ENCODE peak calls at places on chromosomes 5 and 9, in eight cellular contexts. One of them, this sample, is unnamed.

GRCh38 chr5:68430282-68430681 is 214.7 kb downstream of the PIK3R1 start:
- DNase-seq in fibroblast of lung: no peak
- DNase-seq in IMR-90: no peak
- DNase-seq in dorsolateral prefrontal cortex: no peak
- DNase-seq in cardiac muscle cell: no peak
- DNase-seq in K562: no peak
- DNase-seq in lower lobe of right lung: no peak
- DNase-seq in HL-60: no peak
- DNase-seq in this sample: no peak

GRCh38 chr9:116605060-116605459 is 82.0 kb upstream of the TRIM32 start:
- DNase-seq in fibroblast of lung: no peak
- DNase-seq in IMR-90: no peak
- DNase-seq in dorsolateral prefrontal cortex: no peak
- DNase-seq in cardiac muscle cell: no peak
- DNase-seq in K562: no peak
- DNase-seq in lower lobe of right lung: no peak
- DNase-seq in HL-60: no peak
- DNase-seq in this sample: no peak

GRCh38 chr5:122909470-122910100 is 64.2 kb downstream of the SNX24 start:
- DNase-seq in fibroblast of lung: no peak
- DNase-seq in IMR-90: no peak
- DNase-seq in dorsolateral prefrontal cortex: no peak
- DNase-seq in cardiac muscle cell: peak; percentile 42
- DNase-seq in K562: no peak
- DNase-seq in lower lobe of right lung: no peak
- DNase-seq in HL-60: no peak
- DNase-seq in this sample: no peak

GRCh38 chr5:133398646-133399081 is 213.7 kb downstream of the FSTL4 start:
- DNase-seq in fibroblast of lung: no peak
- DNase-seq in IMR-90: no peak
- DNase-seq in dorsolateral prefrontal cortex: no peak
- DNase-seq in cardiac muscle cell: no peak
- DNase-seq in K562: no peak
- DNase-seq in lower lobe of right lung: no peak
- DNase-seq in HL-60: no peak
- DNase-seq in this sample: no peak

GRCh38 chr5:98570010-98570409 is 203.5 kb upstream of the RGMB start:
- DNase-seq in fibroblast of lung: peak; percentile 68
- DNase-seq in IMR-90: peak; percentile 82
- DNase-seq in dorsolateral prefrontal cortex: no peak
- DNase-seq in cardiac muscle cell: no peak
- DNase-seq in K562: no peak
- DNase-seq in lower lobe of right lung: no peak
- DNase-seq in HL-60: no peak
- DNase-seq in this sample: no peak

GRCh38 chr9:111853450-111853827 is 43.2 kb upstream of the UGCG start:
- DNase-seq in fibroblast of lung: no peak
- DNase-seq in IMR-90: no peak
- DNase-seq in dorsolateral prefrontal cortex: no peak
- DNase-seq in cardiac muscle cell: no peak
- DNase-seq in K562: no peak
- DNase-seq in lower lobe of right lung: no peak
- DNase-seq in HL-60: no peak
- DNase-seq in this sample: no peak

GRCh38 chr5:111083323-111083722 is 8.8 kb upstream of the WDR36 start:
- DNase-seq in fibroblast of lung: no peak
- DNase-seq in IMR-90: no peak
- DNase-seq in dorsolateral prefrontal cortex: no peak
- DNase-seq in cardiac muscle cell: no peak
- DNase-seq in K562: peak; percentile 38
- DNase-seq in lower lobe of right lung: no peak
- DNase-seq in HL-60: no peak
- DNase-seq in this sample: no peak

GRCh38 chr5:2752059-2752874 is 790 bp upstream of the IRX2 start:
- DNase-seq in fibroblast of lung: no peak
- DNase-seq in IMR-90: no peak
- DNase-seq in dorsolateral prefrontal cortex: no peak
- DNase-seq in cardiac muscle cell: no peak
- DNase-seq in K562: no peak
- DNase-seq in lower lobe of right lung: peak; percentile 86
- DNase-seq in HL-60: no peak
- DNase-seq in this sample: no peak

GRCh38 chr5:173886157-173886556 is 2.0 kb upstream of the CPEB4 start:
- DNase-seq in fibroblast of lung: no peak
- DNase-seq in IMR-90: no peak
- DNase-seq in dorsolateral prefrontal cortex: no peak
- DNase-seq in cardiac muscle cell: no peak
- DNase-seq in K562: no peak
- DNase-seq in lower lobe of right lung: no peak
- DNase-seq in HL-60: no peak
- DNase-seq in this sample: no peak

GRCh38 chr5:10789021-10789420 is 28.0 kb upstream of the DAP start:
- DNase-seq in fibroblast of lung: peak; percentile 88
- DNase-seq in IMR-90: peak; percentile 92
- DNase-seq in dorsolateral prefrontal cortex: peak; percentile 46
- DNase-seq in cardiac muscle cell: no peak
- DNase-seq in K562: peak; percentile 20
- DNase-seq in lower lobe of right lung: no peak
- DNase-seq in HL-60: no peak
- DNase-seq in this sample: peak; percentile 56

GRCh38 chr5:125798311-125798710 is 624.9 kb upstream of the GRAMD2B start:
- DNase-seq in fibroblast of lung: peak; percentile 65
- DNase-seq in IMR-90: peak; percentile 42
- DNase-seq in dorsolateral prefrontal cortex: no peak
- DNase-seq in cardiac muscle cell: peak; percentile 71
- DNase-seq in K562: peak; percentile 4
- DNase-seq in lower lobe of right lung: no peak
- DNase-seq in HL-60: no peak
- DNase-seq in this sample: no peak

GRCh38 chr5:41925555-41925946 is 470 bp downstream of the FBXO4 start:
- DNase-seq in fibroblast of lung: peak; percentile 42
- DNase-seq in IMR-90: peak; percentile 24
- DNase-seq in dorsolateral prefrontal cortex: no peak
- DNase-seq in cardiac muscle cell: no peak
- DNase-seq in K562: peak; percentile 71
- DNase-seq in lower lobe of right lung: no peak
- DNase-seq in HL-60: no peak
- DNase-seq in this sample: no peak

GRCh38 chr5:142356318-142356715 is 31.5 kb upstream of the SPRY4 start:
- DNase-seq in fibroblast of lung: peak; percentile 83
- DNase-seq in IMR-90: peak; percentile 79
- DNase-seq in dorsolateral prefrontal cortex: no peak
- DNase-seq in cardiac muscle cell: no peak
- DNase-seq in K562: no peak
- DNase-seq in lower lobe of right lung: no peak
- DNase-seq in HL-60: no peak
- DNase-seq in this sample: no peak

GRCh38 chr5:83281658-83282057 is 189.9 kb upstream of the VCAN start:
- DNase-seq in fibroblast of lung: no peak
- DNase-seq in IMR-90: peak; percentile 35
- DNase-seq in dorsolateral prefrontal cortex: no peak
- DNase-seq in cardiac muscle cell: no peak
- DNase-seq in K562: no peak
- DNase-seq in lower lobe of right lung: no peak
- DNase-seq in HL-60: no peak
- DNase-seq in this sample: no peak

GRCh38 chr5:80255752-80256479 is at the start of gene SERINC5:
- DNase-seq in fibroblast of lung: peak; percentile 77
- DNase-seq in IMR-90: peak; percentile 68
- DNase-seq in dorsolateral prefrontal cortex: peak; percentile 86
- DNase-seq in cardiac muscle cell: peak; percentile 82
- DNase-seq in K562: peak; percentile 88
- DNase-seq in lower lobe of right lung: peak; percentile 91
- DNase-seq in HL-60: peak; percentile 34
- DNase-seq in this sample: peak; percentile 47

DNA sequence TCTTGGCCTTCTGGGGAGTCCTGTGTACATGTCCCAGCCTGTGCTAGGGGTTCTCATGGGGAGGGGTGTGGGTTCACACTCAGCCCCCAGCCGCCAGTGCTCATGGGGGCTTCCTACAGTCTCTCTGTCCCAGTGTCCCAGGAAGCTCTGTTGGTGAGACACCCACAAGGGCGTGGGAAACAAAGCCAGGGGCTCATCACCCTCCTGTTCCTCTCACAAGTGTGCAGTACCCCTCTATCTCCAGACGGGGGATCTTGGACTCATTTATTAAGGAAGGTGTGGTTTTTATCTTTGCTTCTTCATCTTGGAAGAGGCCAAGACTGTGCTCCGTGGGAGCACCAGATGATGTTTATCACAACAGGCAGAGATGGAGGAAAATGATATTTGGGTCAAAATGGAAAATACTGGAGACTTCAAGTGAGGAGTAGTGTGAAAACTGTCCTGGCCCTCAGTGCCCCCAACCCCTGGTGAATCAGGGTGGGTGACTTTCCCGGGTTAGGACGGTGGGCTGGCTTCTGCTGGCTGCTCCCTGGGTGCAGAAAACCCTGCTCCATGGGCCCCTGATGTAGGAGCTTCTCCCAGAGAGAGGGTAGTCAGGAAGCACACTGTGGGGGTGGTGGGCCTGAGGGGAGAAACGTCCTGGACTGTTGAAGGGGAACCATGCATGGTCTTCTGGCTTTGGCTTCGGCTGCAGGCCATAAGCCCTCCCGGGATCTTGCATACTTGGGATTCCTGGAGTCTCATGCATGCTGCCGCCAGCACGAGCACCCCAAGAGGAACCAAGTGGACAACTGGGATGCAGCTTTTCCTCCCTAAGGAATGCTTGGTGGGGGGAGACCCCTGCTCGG is 15.3 kb downstream of the TMEM171 start:
- DNase-seq in fibroblast of lung: peak; percentile 30
- DNase-seq in IMR-90: peak; percentile 42
- DNase-seq in dorsolateral prefrontal cortex: no peak
- DNase-seq in cardiac muscle cell: peak; percentile 62
- DNase-seq in K562: peak; percentile 43
- DNase-seq in lower lobe of right lung: no peak
- DNase-seq in HL-60: no peak
- DNase-seq in this sample: no peak
- TF ChIP-seq CTCF in fibroblast of lung: peak; percentile 56
- TF ChIP-seq CTCF in IMR-90: peak; percentile 48
- TF ChIP-seq CTCF in dorsolateral prefrontal cortex: peak; percentile 16
- TF ChIP-seq CTCF in cardiac muscle cell: peak; percentile 41
- TF ChIP-seq CTCF in K562: peak; percentile 46
- TF ChIP-seq CTCF in lower lobe of right lung: no peak
- TF ChIP-seq CTCF in HL-60: no peak
- TF ChIP-seq CTCF in this sample: no peak

GRCh38 chr9:84230355-84231136 is 110.0 kb downstream of the SLC28A3 start:
- DNase-seq in fibroblast of lung: peak; percentile 44
- DNase-seq in IMR-90: peak; percentile 10
- DNase-seq in dorsolateral prefrontal cortex: no peak
- DNase-seq in cardiac muscle cell: peak; percentile 64
- DNase-seq in K562: no peak
- DNase-seq in lower lobe of right lung: no peak
- DNase-seq in HL-60: no peak
- DNase-seq in this sample: no peak

GRCh38 chr9:84228130-84228735 is 112.3 kb downstream of the SLC28A3 start:
- DNase-seq in fibroblast of lung: no peak
- DNase-seq in IMR-90: no peak
- DNase-seq in dorsolateral prefrontal cortex: no peak
- DNase-seq in cardiac muscle cell: no peak
- DNase-seq in K562: no peak
- DNase-seq in lower lobe of right lung: no peak
- DNase-seq in HL-60: no peak
- DNase-seq in this sample: no peak

GRCh38 chr9:84226126-84226525 is 114.4 kb downstream of the SLC28A3 start:
- DNase-seq in fibroblast of lung: no peak
- DNase-seq in IMR-90: no peak
- DNase-seq in dorsolateral prefrontal cortex: no peak
- DNase-seq in cardiac muscle cell: peak; percentile 63
- DNase-seq in K562: no peak
- DNase-seq in lower lobe of right lung: no peak
- DNase-seq in HL-60: no peak
- DNase-seq in this sample: no peak

DNA sequence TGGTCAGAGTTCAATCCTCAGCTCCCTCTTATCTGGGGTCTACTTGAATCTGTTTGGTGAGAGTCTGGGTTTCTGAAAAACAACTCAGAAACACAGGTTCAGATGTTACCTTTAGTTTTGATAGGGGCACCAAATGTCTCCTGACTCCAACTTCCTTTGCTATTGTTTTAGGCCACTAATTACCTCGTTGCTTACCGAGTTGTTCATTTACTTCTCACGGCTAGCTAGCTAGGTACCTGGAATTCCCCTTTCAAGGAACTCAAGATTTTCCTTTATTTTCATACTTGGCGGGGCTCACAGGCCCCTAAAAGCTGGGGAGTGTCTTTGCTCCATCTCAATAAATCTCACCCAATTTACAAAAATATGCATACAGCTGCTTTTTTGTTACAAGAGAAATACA is 111.4 kb downstream of the SLC28A3 start:
- DNase-seq in fibroblast of lung: no peak
- DNase-seq in IMR-90: no peak
- DNase-seq in dorsolateral prefrontal cortex: no peak
- DNase-seq in cardiac muscle cell: no peak
- DNase-seq in K562: no peak
- DNase-seq in lower lobe of right lung: no peak
- DNase-seq in HL-60: no peak
- DNase-seq in this sample: no peak
- TF ChIP-seq CTCF in fibroblast of lung: no peak
- TF ChIP-seq CTCF in IMR-90: no peak
- TF ChIP-seq CTCF in dorsolateral prefrontal cortex: no peak
- TF ChIP-seq CTCF in cardiac muscle cell: no peak
- TF ChIP-seq CTCF in K562: no peak
- TF ChIP-seq CTCF in lower lobe of right lung: no peak
- TF ChIP-seq CTCF in HL-60: no peak
- TF ChIP-seq CTCF in this sample: no peak

GRCh38 chr5:1005362-1005851 is 3.2 kb upstream of the NKD2 start:
- DNase-seq in fibroblast of lung: no peak
- DNase-seq in IMR-90: no peak
- DNase-seq in dorsolateral prefrontal cortex: peak; percentile 17
- DNase-seq in cardiac muscle cell: no peak
- DNase-seq in K562: no peak
- DNase-seq in lower lobe of right lung: no peak
- DNase-seq in HL-60: no peak
- DNase-seq in this sample: peak; percentile 8
- TF ChIP-seq CTCF in fibroblast of lung: no peak
- TF ChIP-seq CTCF in IMR-90: no peak
- TF ChIP-seq CTCF in dorsolateral prefrontal cortex: no peak
- TF ChIP-seq CTCF in cardiac muscle cell: no peak
- TF ChIP-seq CTCF in K562: no peak
- TF ChIP-seq CTCF in lower lobe of right lung: no peak
- TF ChIP-seq CTCF in HL-60: no peak
- TF ChIP-seq CTCF in this sample: no peak

GRCh38 chr9:69158471-69158870 is 15.6 kb upstream of the TJP2 start:
- DNase-seq in fibroblast of lung: no peak
- DNase-seq in IMR-90: no peak
- DNase-seq in dorsolateral prefrontal cortex: no peak
- DNase-seq in cardiac muscle cell: no peak
- DNase-seq in K562: no peak
- DNase-seq in lower lobe of right lung: no peak
- DNase-seq in HL-60: no peak
- DNase-seq in this sample: no peak

GRCh38 chr9:69153707-69154521 is 20.2 kb upstream of the TJP2 start:
- DNase-seq in fibroblast of lung: no peak
- DNase-seq in IMR-90: no peak
- DNase-seq in dorsolateral prefrontal cortex: no peak
- DNase-seq in cardiac muscle cell: no peak
- DNase-seq in K562: no peak
- DNase-seq in lower lobe of right lung: no peak
- DNase-seq in HL-60: no peak
- DNase-seq in this sample: no peak

GRCh38 chr9:69155341-69156030 is 18.6 kb upstream of the TJP2 start:
- DNase-seq in fibroblast of lung: no peak
- DNase-seq in IMR-90: no peak
- DNase-seq in dorsolateral prefrontal cortex: no peak
- DNase-seq in cardiac muscle cell: no peak
- DNase-seq in K562: no peak
- DNase-seq in lower lobe of right lung: no peak
- DNase-seq in HL-60: no peak
- DNase-seq in this sample: no peak

GRCh38 chr9:69157751-69158466 is 16.2 kb upstream of the TJP2 start:
- DNase-seq in fibroblast of lung: no peak
- DNase-seq in IMR-90: peak; percentile 84
- DNase-seq in dorsolateral prefrontal cortex: no peak
- DNase-seq in cardiac muscle cell: no peak
- DNase-seq in K562: no peak
- DNase-seq in lower lobe of right lung: no peak
- DNase-seq in HL-60: no peak
- DNase-seq in this sample: no peak
- TF ChIP-seq CTCF in fibroblast of lung: peak; percentile 25
- TF ChIP-seq CTCF in IMR-90: peak; percentile 29
- TF ChIP-seq CTCF in dorsolateral prefrontal cortex: no peak
- TF ChIP-seq CTCF in cardiac muscle cell: peak; percentile 39
- TF ChIP-seq CTCF in K562: peak; percentile 37
- TF ChIP-seq CTCF in lower lobe of right lung: peak; percentile 32
- TF ChIP-seq CTCF in HL-60: no peak
- TF ChIP-seq CTCF in this sample: no peak